ENCODE peak calls at places on chromosome 9, in nine cellular contexts. One of them, this sample, is unnamed.
A peak's percentile ranks its signal among the peaks of the same experiment; 100 is the strongest.

GRCh38 chr9:135330685-135331590 is 148.6 kb upstream of the PPP1R26 start:
- DNase-seq in H7: peak; percentile 30
- DNase-seq in activated T-cell treated with anti-CD3 and anti-CD28 coated beads for 48 hours: no peak
- DNase-seq in NCI-H1436: no peak
- DNase-seq in tibial nerve: no peak
- DNase-seq in body of pancreas: no peak
- DNase-seq in mesendoderm: no peak
- DNase-seq in stimulated activated CD4-positive, alpha-beta T cell treated with anti-CD3 and anti-CD28 coated beads, Interleukin-15, amount 100 ng/mL, for 24 hours: no peak
- DNase-seq in AG20443: no peak
- DNase-seq in this sample: no peak

GRCh38 chr9:88993327-88993726 is 2.1 kb downstream of the S1PR3 start:
- DNase-seq in H7: no peak
- DNase-seq in activated T-cell treated with anti-CD3 and anti-CD28 coated beads for 48 hours: no peak
- DNase-seq in NCI-H1436: no peak
- DNase-seq in tibial nerve: no peak
- DNase-seq in body of pancreas: peak; percentile 26
- DNase-seq in mesendoderm: no peak
- DNase-seq in stimulated activated CD4-positive, alpha-beta T cell treated with anti-CD3 and anti-CD28 coated beads, Interleukin-15, amount 100 ng/mL, for 24 hours: no peak
- DNase-seq in AG20443: no peak
- DNase-seq in this sample: peak; percentile 38

GRCh38 chr9:112881366-112881765 is 9.3 kb downstream of the SLC46A2 start:
- DNase-seq in H7: no peak
- DNase-seq in activated T-cell treated with anti-CD3 and anti-CD28 coated beads for 48 hours: no peak
- DNase-seq in NCI-H1436: no peak
- DNase-seq in tibial nerve: no peak
- DNase-seq in body of pancreas: no peak
- DNase-seq in mesendoderm: no peak
- DNase-seq in stimulated activated CD4-positive, alpha-beta T cell treated with anti-CD3 and anti-CD28 coated beads, Interleukin-15, amount 100 ng/mL, for 24 hours: no peak
- DNase-seq in AG20443: peak; percentile 71
- DNase-seq in this sample: peak; percentile 81

GRCh38 chr9:133521122-133522072 is 3.4 kb downstream of the MYMK start:
- DNase-seq in H7: no peak
- DNase-seq in activated T-cell treated with anti-CD3 and anti-CD28 coated beads for 48 hours: no peak
- DNase-seq in NCI-H1436: no peak
- DNase-seq in tibial nerve: no peak
- DNase-seq in body of pancreas: peak; percentile 60
- DNase-seq in mesendoderm: no peak
- DNase-seq in stimulated activated CD4-positive, alpha-beta T cell treated with anti-CD3 and anti-CD28 coated beads, Interleukin-15, amount 100 ng/mL, for 24 hours: no peak
- DNase-seq in AG20443: no peak
- DNase-seq in this sample: no peak

GRCh38 chr9:93297659-93298497 is 113.9 kb downstream of the WNK2 start:
- DNase-seq in H7: peak; percentile 83
- DNase-seq in activated T-cell treated with anti-CD3 and anti-CD28 coated beads for 48 hours: no peak
- DNase-seq in NCI-H1436: no peak
- DNase-seq in tibial nerve: no peak
- DNase-seq in body of pancreas: no peak
- DNase-seq in mesendoderm: peak; percentile 27
- DNase-seq in stimulated activated CD4-positive, alpha-beta T cell treated with anti-CD3 and anti-CD28 coated beads, Interleukin-15, amount 100 ng/mL, for 24 hours: no peak
- DNase-seq in AG20443: no peak
- DNase-seq in this sample: no peak

GRCh38 chr9:35967042-35967441 is 9.1 kb upstream of the OR2S2 start:
- DNase-seq in H7: no peak
- DNase-seq in activated T-cell treated with anti-CD3 and anti-CD28 coated beads for 48 hours: no peak
- DNase-seq in NCI-H1436: no peak
- DNase-seq in tibial nerve: no peak
- DNase-seq in body of pancreas: no peak
- DNase-seq in mesendoderm: no peak
- DNase-seq in stimulated activated CD4-positive, alpha-beta T cell treated with anti-CD3 and anti-CD28 coated beads, Interleukin-15, amount 100 ng/mL, for 24 hours: no peak
- DNase-seq in AG20443: no peak
- DNase-seq in this sample: no peak

GRCh38 chr9:30757723-30758122 is 1626.7 kb upstream of the ACO1 start:
- DNase-seq in H7: no peak
- DNase-seq in activated T-cell treated with anti-CD3 and anti-CD28 coated beads for 48 hours: no peak
- DNase-seq in NCI-H1436: no peak
- DNase-seq in tibial nerve: no peak
- DNase-seq in body of pancreas: no peak
- DNase-seq in mesendoderm: no peak
- DNase-seq in stimulated activated CD4-positive, alpha-beta T cell treated with anti-CD3 and anti-CD28 coated beads, Interleukin-15, amount 100 ng/mL, for 24 hours: no peak
- DNase-seq in AG20443: no peak
- DNase-seq in this sample: no peak

GRCh38 chr9:92151691-92152393 is 36.6 kb upstream of the SPTLC1 start:
- DNase-seq in H7: no peak
- DNase-seq in activated T-cell treated with anti-CD3 and anti-CD28 coated beads for 48 hours: no peak
- DNase-seq in NCI-H1436: no peak
- DNase-seq in tibial nerve: no peak
- DNase-seq in body of pancreas: peak; percentile 57
- DNase-seq in mesendoderm: no peak
- DNase-seq in stimulated activated CD4-positive, alpha-beta T cell treated with anti-CD3 and anti-CD28 coated beads, Interleukin-15, amount 100 ng/mL, for 24 hours: no peak
- DNase-seq in AG20443: peak; percentile 81
- DNase-seq in this sample: peak; percentile 84

GRCh38 chr9:136799079-136799853 is 3.1 kb downstream of the CCDC183 start:
- DNase-seq in H7: no peak
- DNase-seq in activated T-cell treated with anti-CD3 and anti-CD28 coated beads for 48 hours: no peak
- DNase-seq in NCI-H1436: no peak
- DNase-seq in tibial nerve: no peak
- DNase-seq in body of pancreas: peak; percentile 87
- DNase-seq in mesendoderm: no peak
- DNase-seq in stimulated activated CD4-positive, alpha-beta T cell treated with anti-CD3 and anti-CD28 coated beads, Interleukin-15, amount 100 ng/mL, for 24 hours: no peak
- DNase-seq in AG20443: no peak
- DNase-seq in this sample: no peak